ENCODE peak calls at places on chromosomes 13 and 19, in six cellular contexts. Q is ascending aorta; P is CD8-positive, alpha-beta T cell; U is tibial artery; R is breast epithelium; L is Peyer's patch. V is an unnamed sample.
A peak's percentile ranks its signal among the peaks of the same experiment; 100 is the strongest.

GRCh38 chr19:35742121-35742724 is at the start of gene IGFLR1:
- DNase-seq in Q (no peak), P (no peak), U (no peak), R (no peak), L (no peak), V (no peak)

GRCh38 chr13:45411226-45411625 is 6.9 kb downstream of the SLC25A30 start:
- DNase-seq in Q (no peak), P (no peak), U (no peak), R (no peak), L (no peak), V (no peak)

GRCh38 chr13:104461049-104461448 is 1394.8 kb upstream of the SLC10A2 start:
- DNase-seq in Q (no peak), P (no peak), U (no peak), R (no peak), L (no peak), V (no peak)

GRCh38 chr19:4773047-4773640 is 18.4 kb upstream of the FEM1A start:
- DNase-seq in Q (no peak), P (no peak), U (no peak), R (no peak), L (no peak), V (no peak)

GRCh38 chr19:4053423-4054324 is 13.0 kb downstream of the ZBTB7A start:
- DNase-seq in Q (no peak), P (no peak), U (no peak), R (no peak), L (peak; percentile 77), V (no peak)

GRCh38 chr19:9883231-9883758 is 48.2 kb downstream of the PIN1 start:
- DNase-seq in Q (no peak), P (no peak), U (no peak), R (no peak), L (no peak), V (no peak)

GRCh38 chr13:109785141-109785891 is 1.1 kb downstream of the IRS2 start:
- DNase-seq in Q (no peak), P (peak; percentile 34), U (peak; percentile 77), R (no peak), L (peak; percentile 73), V (peak; percentile 55)

GRCh38 chr19:45448887-45449299 is 18.9 kb upstream of the FOSB start:
- DNase-seq in Q (no peak), P (no peak), U (no peak), R (no peak), L (peak; percentile 76), V (no peak)

GRCh38 chr13:89763011-89763410 is 1584.5 kb upstream of the MIR17HG start:
- DNase-seq in Q (no peak), P (no peak), U (no peak), R (no peak), L (no peak), V (no peak)

GRCh38 chr19:45643024-45643926 is 4.1 kb upstream of the EML2 start:
- DNase-seq in Q (peak; percentile 25), P (peak; percentile 87), U (peak; percentile 86), R (peak; percentile 83), L (peak; percentile 92), V (peak; percentile 85)

DNA sequence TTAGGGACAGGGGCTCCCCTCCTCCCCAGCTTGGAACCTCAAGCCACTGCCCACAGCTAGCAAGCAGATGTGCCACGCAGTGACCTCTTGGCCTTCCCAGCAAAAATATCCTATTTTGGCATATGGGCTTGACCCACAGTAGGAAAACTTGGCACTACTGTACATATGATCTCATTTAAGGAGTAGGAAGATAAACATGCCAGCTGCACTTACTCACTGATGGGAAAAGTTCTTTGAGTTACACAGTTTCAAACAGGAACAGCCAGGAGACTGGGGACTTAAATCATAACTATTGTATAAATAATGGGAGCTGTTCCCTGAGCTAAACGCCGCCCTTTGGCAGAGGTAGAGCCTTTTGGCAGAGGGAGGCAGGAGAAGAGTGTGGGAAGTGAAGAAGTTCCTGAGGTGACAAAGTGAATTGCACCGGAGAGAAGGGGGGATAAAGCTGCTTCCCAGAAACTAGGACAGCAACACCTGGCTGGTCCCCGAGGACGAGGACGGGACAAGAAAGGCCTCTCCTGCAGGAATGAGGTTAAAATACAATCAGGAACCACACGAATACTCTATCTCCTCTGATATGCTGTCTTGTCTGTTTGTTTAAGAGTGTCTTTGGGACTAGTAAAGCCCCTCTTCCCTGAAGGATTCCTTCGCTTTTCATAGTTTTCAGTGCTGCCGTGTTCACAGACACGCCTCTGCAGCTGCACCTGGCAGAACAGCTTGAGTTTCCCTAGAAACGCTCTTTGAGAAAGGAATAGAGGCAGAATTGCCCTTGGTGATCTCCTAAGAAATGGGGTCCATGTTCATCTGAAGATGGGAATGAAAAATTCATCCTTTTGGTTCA is 5.9 kb downstream of the SACS start:
- DNase-seq in Q (no peak), P (no peak), U (peak; percentile 80), R (no peak), L (no peak), V (no peak)
- H3K4me3 ChIP-seq in Q (peak overlapping the region; percentile 24), P (no peak overlapping the region), U (peak overlapping the region; percentile 43), R (no peak overlapping the region), L (no peak overlapping the region), V (peak overlapping the region; percentile 11)

GRCh38 chr13:29761160-29761559 is 89.3 kb downstream of the UBL3 start:
- DNase-seq in Q (no peak), P (no peak), U (no peak), R (no peak), L (no peak), V (no peak)
- TF ChIP-seq CTCF in Q (no peak), P (no peak), U (no peak), R (no peak), L (no peak), V (no peak)

GRCh38 chr13:99336750-99337149 is 29.6 kb upstream of the GPR183 start:
- DNase-seq in Q (no peak), P (no peak), U (no peak), R (no peak), L (no peak), V (no peak)
- H3K4me1 ChIP-seq in Q (no peaks in the 10 kb centered on the region), P (peaks cover 39% of the 10 kb centered on the region), U (no peaks in the 10 kb centered on the region), R (no peaks in the 10 kb centered on the region), L (no peaks in the 10 kb centered on the region), V (peaks cover 15% of the 10 kb centered on the region)

GRCh38 chr19:5803441-5803751 is 1.5 kb upstream of the NRTN start:
- DNase-seq in Q (no peak), P (no peak), U (no peak), R (no peak), L (no peak), V (no peak)
- H3K4me3 ChIP-seq in Q (peak overlapping the region; percentile 25), P (peak overlapping the region; percentile 61), U (peak overlapping the region; percentile 2), R (peak overlapping the region; percentile 11), L (peak overlapping the region; percentile 46), V (peak overlapping the region; percentile 65)

GRCh38 chr19:55299991-55300390 is 16.2 kb downstream of the BRSK1 start:
- DNase-seq in Q (no peak), P (no peak), U (no peak), R (no peak), L (no peak), V (no peak)
- TF ChIP-seq CTCF in Q (no peak), P (no peak), U (no peak), R (no peak), L (no peak), V (no peak)

V was measured in left ventricle myocardium inferior.